ENCODE peak calls at places on chromosomes 11 and 22, in five cellular contexts. One of them, this sample, is unnamed.
A peak's percentile ranks its signal among the peaks of the same experiment; 100 is the strongest.

GRCh38 chr22:50186181-50186731 is 543 bp downstream of the TRABD start:
- DNase-seq in HepG2: no peak
- DNase-seq in SK-N-SH: peak; percentile 65
- DNase-seq in GM12878: no peak
- DNase-seq in K562: no peak
- DNase-seq in this sample: no peak

GRCh38 chr11:133403900-133404299 is 128.4 kb downstream of the OPCML start:
- DNase-seq in GM12878: no peak
- DNase-seq in SK-N-SH: peak; percentile 26
- DNase-seq in HepG2: no peak
- DNase-seq in K562: peak; percentile 12
- DNase-seq in this sample: no peak

GRCh38 chr11:76215946-76216345 is 9.6 kb upstream of the WNT11 start:
- DNase-seq in K562: no peak
- DNase-seq in GM12878: no peak
- DNase-seq in HepG2: no peak
- DNase-seq in SK-N-SH: no peak
- DNase-seq in this sample: no peak

GRCh38 chr22:18076060-18076497 is 1.7 kb upstream of the PEX26 start:
- DNase-seq in HepG2: peak; percentile 86
- DNase-seq in K562: peak; percentile 89
- DNase-seq in GM12878: no peak
- DNase-seq in SK-N-SH: peak; percentile 72
- DNase-seq in this sample: peak; percentile 68

GRCh38 chr11:97722721-97723120 is 1298.0 kb upstream of the CNTN5 start:
- DNase-seq in SK-N-SH: no peak
- DNase-seq in GM12878: no peak
- DNase-seq in HepG2: no peak
- DNase-seq in K562: no peak
- DNase-seq in this sample: no peak

GRCh38 chr22:32473388-32473952 is 1.1 kb upstream of the FBXO7 start:
- DNase-seq in SK-N-SH: peak; percentile 61
- DNase-seq in HepG2: peak; percentile 76
- DNase-seq in K562: peak; percentile 65
- DNase-seq in GM12878: peak; percentile 34
- DNase-seq in this sample: peak; percentile 22

GRCh38 chr11:44823920-44824704 is 97.3 kb downstream of the TSPAN18 start:
- DNase-seq in K562: no peak
- DNase-seq in SK-N-SH: no peak
- DNase-seq in HepG2: peak; percentile 52
- DNase-seq in GM12878: no peak
- DNase-seq in this sample: no peak

GRCh38 chr11:68038226-68038717 is 553 bp upstream of the TCIRG1 start:
- DNase-seq in GM12878: no peak
- DNase-seq in K562: peak; percentile 74
- DNase-seq in SK-N-SH: peak; percentile 66
- DNase-seq in HepG2: peak; percentile 93
- DNase-seq in this sample: no peak

GRCh38 chr11:47004595-47005033 is 68.1 kb downstream of the CSTPP1 start:
- DNase-seq in K562: peak; percentile 92
- DNase-seq in SK-N-SH: peak; percentile 74
- DNase-seq in GM12878: no peak
- DNase-seq in HepG2: peak; percentile 96
- DNase-seq in this sample: peak; percentile 16

GRCh38 chr11:69817265-69818236 is 1.7 kb downstream of the FGF3 start:
- DNase-seq in K562: no peak
- DNase-seq in SK-N-SH: peak; percentile 75
- DNase-seq in HepG2: no peak
- DNase-seq in GM12878: no peak
- DNase-seq in this sample: no peak
- H3K4me3 ChIP-seq in K562: no peak overlapping the region
- H3K4me3 ChIP-seq in SK-N-SH: no peak overlapping the region
- H3K4me3 ChIP-seq in HepG2: no peak overlapping the region
- H3K4me3 ChIP-seq in GM12878: no peak overlapping the region
- H3K4me3 ChIP-seq in this sample: no peak overlapping the region

GRCh38 chr11:122642971-122643370 is 12.6 kb upstream of the UBASH3B start:
- DNase-seq in HepG2: no peak
- DNase-seq in K562: no peak
- DNase-seq in GM12878: no peak
- DNase-seq in SK-N-SH: no peak
- DNase-seq in this sample: no peak
- TF ChIP-seq POLR2AphosphoS5 in HepG2: no peak
- TF ChIP-seq POLR2AphosphoS5 in K562: no peak
- TF ChIP-seq POLR2AphosphoS5 in GM12878: no peak
- TF ChIP-seq POLR2AphosphoS5 in SK-N-SH: no peak
- TF ChIP-seq POLR2AphosphoS5 in this sample: no peak

GRCh38 chr11:63997104-63997700 is 11.0 kb downstream of the OTUB1 start:
- DNase-seq in SK-N-SH: no peak
- DNase-seq in K562: no peak
- DNase-seq in GM12878: no peak
- DNase-seq in HepG2: no peak
- DNase-seq in this sample: no peak
- TF ChIP-seq GABPA in SK-N-SH: no peak
- TF ChIP-seq GABPA in K562: no peak
- TF ChIP-seq GABPA in GM12878: no peak
- TF ChIP-seq GABPA in HepG2: no peak
- TF ChIP-seq GABPA in this sample: no peak

DNA sequence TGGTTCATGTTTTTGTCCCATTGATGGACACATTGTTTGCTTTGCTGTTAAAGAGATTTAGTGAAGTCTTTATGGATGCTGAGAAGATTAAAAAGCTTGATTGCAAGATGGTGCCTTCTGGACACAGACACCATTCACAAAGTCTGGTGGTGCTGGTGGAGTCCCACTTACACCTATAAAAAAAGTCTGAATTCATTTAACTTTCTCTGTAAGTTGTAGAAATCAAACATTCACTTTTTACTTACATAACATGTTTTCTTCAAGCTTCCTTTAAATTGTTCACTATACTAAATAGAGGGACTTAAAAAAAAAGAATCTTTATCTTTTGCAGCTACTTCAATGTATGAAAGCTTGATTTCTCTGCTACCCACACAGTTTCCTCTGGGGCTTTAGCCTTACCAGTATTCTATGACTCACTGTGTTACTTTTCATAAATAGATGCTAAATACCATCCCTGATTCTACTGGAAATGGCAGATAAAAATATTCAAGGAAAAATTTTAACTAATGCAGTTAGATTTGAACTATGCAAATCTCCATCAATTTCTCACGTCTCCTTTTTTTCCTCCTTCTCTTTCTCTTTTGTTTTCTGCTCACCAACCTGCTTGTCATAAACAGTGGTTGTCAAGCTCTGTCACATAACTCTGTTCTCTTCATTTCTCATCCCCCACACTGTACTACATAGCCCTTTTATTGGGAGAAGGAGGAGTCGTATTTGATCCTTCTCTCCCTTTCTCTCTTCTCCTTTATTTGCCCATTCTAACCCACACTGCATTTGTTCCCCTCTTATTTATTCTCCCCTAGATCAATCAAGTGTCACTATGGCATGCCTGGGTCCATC is 89.7 kb downstream of the FAM76B start:
- DNase-seq in SK-N-SH: no peak
- DNase-seq in HepG2: no peak
- DNase-seq in GM12878: no peak
- DNase-seq in K562: no peak
- DNase-seq in this sample: no peak
- H3K4me3 ChIP-seq in SK-N-SH: no peak overlapping the region
- H3K4me3 ChIP-seq in HepG2: no peak overlapping the region
- H3K4me3 ChIP-seq in GM12878: peak overlapping the region; percentile 30
- H3K4me3 ChIP-seq in K562: no peak overlapping the region
- H3K4me3 ChIP-seq in this sample: no peak overlapping the region

GRCh38 chr11:100003985-100004384 is 683.1 kb upstream of the ARHGAP42 start:
- DNase-seq in HepG2: no peak
- DNase-seq in GM12878: no peak
- DNase-seq in SK-N-SH: no peak
- DNase-seq in K562: no peak
- DNase-seq in this sample: no peak
- TF ChIP-seq POLR2AphosphoS5 in HepG2: no peak
- TF ChIP-seq POLR2AphosphoS5 in GM12878: no peak
- TF ChIP-seq POLR2AphosphoS5 in SK-N-SH: no peak
- TF ChIP-seq POLR2AphosphoS5 in K562: no peak
- TF ChIP-seq POLR2AphosphoS5 in this sample: no peak

DNA sequence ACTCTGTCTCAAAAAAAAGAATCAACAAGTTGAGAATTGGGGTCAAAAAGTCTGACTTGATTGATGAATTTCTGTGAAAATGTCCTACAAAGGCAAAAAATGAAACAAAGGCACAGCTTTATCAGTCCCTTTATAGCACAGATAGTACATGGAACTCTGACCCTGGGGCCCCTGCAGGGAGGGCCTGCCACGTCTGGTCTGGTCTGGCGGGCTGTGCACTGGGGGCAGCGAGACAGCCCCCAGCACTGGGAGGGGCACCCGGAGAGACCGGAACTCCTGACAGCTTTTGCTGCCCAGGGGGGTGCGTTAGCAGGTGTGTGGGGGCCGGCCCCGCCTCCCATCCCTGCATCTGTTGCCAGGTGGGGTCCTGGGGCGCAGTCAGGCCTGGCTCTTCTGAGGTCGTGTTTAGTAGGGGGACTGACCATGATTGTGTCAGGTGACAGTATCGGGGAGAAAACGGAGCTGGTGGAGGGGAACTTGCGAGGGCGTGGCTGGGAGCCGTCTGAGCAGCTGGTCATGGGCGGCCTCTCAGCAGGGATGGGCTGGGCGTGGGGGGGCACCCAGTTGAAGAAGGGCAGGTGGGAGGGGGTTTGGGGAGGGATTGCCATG is 51.7 kb downstream of the GRAMD4 start:
- DNase-seq in SK-N-SH: no peak
- DNase-seq in GM12878: no peak
- DNase-seq in K562: no peak
- DNase-seq in HepG2: no peak
- DNase-seq in this sample: no peak
- TF ChIP-seq GABPA in SK-N-SH: no peak
- TF ChIP-seq GABPA in GM12878: no peak
- TF ChIP-seq GABPA in K562: no peak
- TF ChIP-seq GABPA in HepG2: no peak
- TF ChIP-seq GABPA in this sample: no peak

GRCh38 chr11:114447444-114447843 is 8.2 kb downstream of the REXO2 start:
- DNase-seq in K562: no peak
- DNase-seq in HepG2: no peak
- DNase-seq in SK-N-SH: no peak
- DNase-seq in GM12878: no peak
- DNase-seq in this sample: no peak
- H3K4me3 ChIP-seq in K562: no peak overlapping the region
- H3K4me3 ChIP-seq in HepG2: no peak overlapping the region
- H3K4me3 ChIP-seq in SK-N-SH: no peak overlapping the region
- H3K4me3 ChIP-seq in GM12878: no peak overlapping the region
- H3K4me3 ChIP-seq in this sample: no peak overlapping the region

GRCh38 chr11:8839957-8840945 is 70.7 kb upstream of the AKIP1 start:
- DNase-seq in GM12878: no peak
- DNase-seq in K562: no peak
- DNase-seq in HepG2: peak; percentile 35
- DNase-seq in SK-N-SH: no peak
- DNase-seq in this sample: no peak
- TF ChIP-seq POLR2AphosphoS5 in GM12878: no peak
- TF ChIP-seq POLR2AphosphoS5 in K562: no peak
- TF ChIP-seq POLR2AphosphoS5 in HepG2: no peak
- TF ChIP-seq POLR2AphosphoS5 in SK-N-SH: no peak
- TF ChIP-seq POLR2AphosphoS5 in this sample: no peak

GRCh38 chr11:24311974-24312373 is 184.9 kb upstream of the LUZP2 start:
- DNase-seq in GM12878: no peak
- DNase-seq in K562: no peak
- DNase-seq in HepG2: no peak
- DNase-seq in SK-N-SH: no peak
- DNase-seq in this sample: no peak

GRCh38 chr11:24312464-24313238 is 184.2 kb upstream of the LUZP2 start:
- DNase-seq in K562: no peak
- DNase-seq in GM12878: no peak
- DNase-seq in SK-N-SH: peak; percentile 6
- DNase-seq in HepG2: no peak
- DNase-seq in this sample: peak; percentile 9
- TF ChIP-seq GABPA in K562: no peak
- TF ChIP-seq GABPA in GM12878: no peak
- TF ChIP-seq GABPA in SK-N-SH: no peak
- TF ChIP-seq GABPA in HepG2: no peak
- TF ChIP-seq GABPA in this sample: no peak